ENCODE peak calls at places on chromosome 5, in six cellular contexts. M, U, D, W, F and A are unnamed samples.

GRCh38 chr5:37206733-37207132 is 42.4 kb downstream of the CPLANE1 start:
- DNase-seq in M (no peak), U (no peak), D (no peak), W (no peak), F (no peak), A (no peak)

GRCh38 chr5:112689510-112689909 is 48.2 kb upstream of the APC start:
- DNase-seq in M (no peak), U (no peak), D (no peak), W (no peak), F (no peak), A (no peak)

GRCh38 chr5:27020965-27021364 is 17.4 kb downstream of the CDH9 start:
- DNase-seq in M (no peak), U (no peak), D (no peak), W (no peak), F (no peak), A (no peak)

GRCh38 chr5:80231243-80231642 is 24.6 kb downstream of the SERINC5 start:
- DNase-seq in M (no peak), U (no peak), D (no peak), W (no peak), F (no peak), A (no peak)

GRCh38 chr5:144428326-144428725 is 257.7 kb downstream of the KCTD16 start:
- DNase-seq in M (no peak), U (no peak), D (no peak), W (no peak), F (no peak), A (no peak)

GRCh38 chr5:105754056-105754455 is 1916.7 kb downstream of the EFNA5 start:
- DNase-seq in M (no peak), U (no peak), D (no peak), W (no peak), F (no peak), A (no peak)

GRCh38 chr5:175796536-175797499 is 74.6 kb upstream of the CPLX2 start:
- DNase-seq in M (peak), U (peak), D (peak), W (peak), F (peak), A (peak)

GRCh38 chr5:136985785-136986475 is 513.2 kb downstream of the SPOCK1 start:
- DNase-seq in M (peak), U (no peak), D (no peak), W (no peak), F (no peak), A (no peak)

GRCh38 chr5:139495644-139496435 is 13.3 kb upstream of the STING1 start:
- DNase-seq in M (no peak), U (no peak), D (no peak), W (no peak), F (no peak), A (no peak)

GRCh38 chr5:37437716-37438115 is 58.6 kb downstream of the WDR70 start:
- DNase-seq in M (no peak), U (no peak), D (no peak), W (no peak), F (no peak), A (no peak)

GRCh38 chr5:170522211-170523128 is 18.6 kb downstream of the KCNIP1 start:
- DNase-seq in M (no peak), U (no peak), D (no peak), W (no peak), F (no peak), A (no peak)

GRCh38 chr5:34686762-34687268 is 30.7 kb downstream of the RAI14 start:
- DNase-seq in M (peak), U (no peak), D (peak), W (no peak), F (no peak), A (no peak)
- TF ChIP-seq CTCF in M (no peak), U (no peak), D (no peak), W (no peak), F (no peak), A (no peak)

GRCh38 chr5:106876298-106876622 is 794.5 kb downstream of the EFNA5 start:
- DNase-seq in M (no peak), U (no peak), D (no peak), W (no peak), F (no peak), A (no peak)

GRCh38 chr5:106876665-106877194 is 794.0 kb downstream of the EFNA5 start:
- DNase-seq in M (no peak), U (no peak), D (no peak), W (peak), F (no peak), A (no peak)

GRCh38 chr5:106874531-106874930 is 796.2 kb downstream of the EFNA5 start:
- DNase-seq in M (no peak), U (no peak), D (no peak), W (no peak), F (no peak), A (no peak)

GRCh38 chr5:106874974-106875373 is 795.8 kb downstream of the EFNA5 start:
- DNase-seq in M (no peak), U (no peak), D (no peak), W (no peak), F (no peak), A (no peak)

GRCh38 chr5:106875591-106876297 is 795.0 kb downstream of the EFNA5 start:
- DNase-seq in M (peak), U (peak), D (peak), W (peak), F (peak), A (peak)
- TF ChIP-seq CTCF in M (no peak), U (peak), D (peak), W (peak), F (peak), A (peak)

DNA sequence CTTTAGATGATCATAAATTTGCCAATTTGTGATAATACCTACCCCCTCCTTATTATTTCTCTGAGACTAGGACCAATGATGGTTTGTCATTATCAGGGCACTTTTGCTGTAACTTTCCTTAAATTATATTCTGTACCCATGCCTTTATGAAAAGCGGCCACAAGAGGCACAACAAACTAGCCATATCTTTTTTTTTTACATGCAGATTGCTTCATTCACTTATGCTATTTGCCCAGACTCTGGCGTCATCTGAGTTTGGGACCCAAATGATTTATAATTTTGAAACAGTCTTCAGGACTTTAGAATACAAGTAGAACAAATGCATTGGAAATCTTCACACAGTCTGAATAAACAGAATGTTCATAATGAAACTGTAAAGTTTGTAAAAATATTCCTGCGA is 408.1 kb downstream of the MAT2B start:
- DNase-seq in M (no peak), U (no peak), D (no peak), W (peak), F (no peak), A (no peak)
- TF ChIP-seq CTCF in M (no peak), U (peak), D (no peak), W (no peak), F (no peak), A (no peak)

GRCh38 chr5:41517909-41518308 is 7.5 kb upstream of the PLCXD3 start:
- DNase-seq in M (no peak), U (no peak), D (no peak), W (no peak), F (no peak), A (no peak)

GRCh38 chr5:41524174-41524573 is 13.8 kb upstream of the PLCXD3 start:
- DNase-seq in M (no peak), U (no peak), D (no peak), W (peak), F (no peak), A (peak)

GRCh38 chr5:41522193-41522786 is 11.9 kb upstream of the PLCXD3 start:
- DNase-seq in M (no peak), U (no peak), D (no peak), W (no peak), F (no peak), A (no peak)

GRCh38 chr5:41519801-41520200 is 9.4 kb upstream of the PLCXD3 start:
- DNase-seq in M (no peak), U (no peak), D (no peak), W (no peak), F (no peak), A (no peak)
- TF ChIP-seq CTCF in M (no peak), U (no peak), D (no peak), W (no peak), F (no peak), A (no peak)

DNA sequence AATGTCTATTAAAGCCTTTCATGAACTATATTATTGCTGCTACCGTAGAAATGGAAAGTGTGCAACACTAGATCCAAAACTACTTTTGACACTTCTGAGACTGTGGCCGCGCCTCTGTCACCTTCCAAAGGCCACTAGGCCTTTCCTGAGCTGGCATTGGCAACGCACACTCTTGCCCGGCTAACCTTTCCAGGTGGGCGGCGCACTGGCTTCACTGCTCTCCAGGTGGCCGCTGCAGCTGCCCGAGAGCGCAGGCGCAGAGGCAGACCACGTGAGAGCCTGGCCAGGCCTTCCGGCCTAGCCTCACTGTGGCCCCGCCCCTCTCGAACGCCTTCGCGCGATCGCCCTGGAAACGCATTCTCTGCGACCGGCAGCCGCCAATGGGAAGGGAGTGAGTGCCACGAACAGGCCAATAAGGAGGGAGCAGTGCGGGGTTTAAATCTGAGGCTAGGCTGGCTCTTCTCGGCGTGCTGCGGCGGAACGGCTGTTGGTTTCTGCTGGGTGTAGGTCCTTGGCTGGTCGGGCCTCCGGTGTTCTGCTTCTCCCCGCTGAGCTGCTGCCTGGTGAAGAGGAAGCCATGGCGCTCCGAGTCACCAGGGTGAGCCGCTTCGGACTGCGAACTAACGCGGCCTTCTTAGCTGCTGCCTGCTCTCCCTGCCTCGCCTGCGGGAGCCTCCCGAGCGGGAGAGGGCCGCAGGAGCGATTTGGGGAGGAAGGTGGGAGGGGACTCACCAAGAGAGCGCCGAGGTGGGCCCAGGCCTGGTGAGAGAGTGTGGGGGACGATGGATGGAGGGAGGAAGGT is at the start of gene CCNB1:
- DNase-seq in M (peak), U (peak), D (peak), W (peak), F (peak), A (peak)
- TF ChIP-seq CTCF in M (no peak), U (peak), D (no peak), W (no peak), F (no peak), A (no peak)

GRCh38 chr5:9544502-9545300 is 1.2 kb downstream of the SEMA5A start:
- DNase-seq in M (peak), U (peak), D (no peak), W (peak), F (peak), A (peak)
- TF ChIP-seq CTCF in M (peak), U (peak), D (peak), W (peak), F (peak), A (peak)

GRCh38 chr5:42634575-42634974 is 122.0 kb upstream of the CCDC152 start:
- DNase-seq in M (no peak), U (no peak), D (no peak), W (no peak), F (no peak), A (no peak)

GRCh38 chr5:42632501-42632900 is 124.1 kb upstream of the CCDC152 start:
- DNase-seq in M (no peak), U (no peak), D (no peak), W (peak), F (no peak), A (peak)

GRCh38 chr5:42638972-42639371 is 117.6 kb upstream of the CCDC152 start:
- DNase-seq in M (no peak), U (no peak), D (no peak), W (no peak), F (no peak), A (no peak)

GRCh38 chr5:42636946-42637345 is 119.7 kb upstream of the CCDC152 start:
- DNase-seq in M (no peak), U (no peak), D (no peak), W (no peak), F (no peak), A (no peak)

DNA sequence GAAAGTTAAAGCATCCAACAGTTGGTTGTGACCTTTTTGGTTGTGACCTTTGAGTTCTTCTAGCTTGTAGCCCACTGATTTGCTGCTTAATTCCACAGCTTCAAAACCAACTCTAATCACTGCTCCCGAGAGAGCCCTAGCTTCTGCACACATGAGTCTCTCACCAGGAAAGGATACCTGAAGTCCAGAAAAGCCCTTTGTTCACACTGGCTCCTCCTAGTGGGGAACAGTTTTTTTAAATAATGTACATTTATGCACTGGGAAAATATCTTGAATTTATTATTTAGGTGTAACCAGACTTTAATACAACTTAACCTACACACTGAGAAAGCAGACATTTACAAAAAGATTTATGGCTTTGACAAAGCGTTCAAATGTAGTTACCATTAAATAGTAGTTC is 120.2 kb upstream of the CCDC152 start:
- DNase-seq in M (no peak), U (no peak), D (peak), W (no peak), F (no peak), A (no peak)
- TF ChIP-seq CTCF in M (no peak), U (peak), D (peak), W (no peak), F (peak), A (peak)

GRCh38 chr5:36041537-36041845 is 25.2 kb downstream of the UGT3A2 start:
- DNase-seq in M (no peak), U (no peak), D (no peak), W (no peak), F (no peak), A (no peak)
- TF ChIP-seq CTCF in M (no peak), U (no peak), D (peak), W (no peak), F (no peak), A (no peak)